ENCODE peak calls at places on chromosomes 1 and 21, in six cellular contexts. Q is brain microvascular endothelial cell; D is CD8-positive, alpha-beta T cell; J is A549; E is transverse colon; V is fibroblast of mammary gland. Y is an unnamed sample.

GRCh38 chr1:152869808-152870419 is 8.2 kb upstream of the SMCP start:
- DNase-seq in Q (peak), D (peak), J (peak), E (peak), V (peak), Y (peak)

GRCh38 chr1:41915786-41916571 is 2.7 kb downstream of the HIVEP3 start:
- DNase-seq in Q (no peak), D (peak), J (no peak), E (peak), V (no peak), Y (peak)

GRCh38 chr1:59750612-59751395 is 63.9 kb upstream of the HOOK1 start:
- DNase-seq in Q (peak), D (no peak), J (no peak), E (peak), V (peak), Y (peak)

GRCh38 chr1:162951553-162952315 is 90.8 kb upstream of the CCDC190 start:
- DNase-seq in Q (no peak), D (no peak), J (no peak), E (no peak), V (peak), Y (peak)

GRCh38 chr1:53377438-53377841 is 49.6 kb upstream of the LRP8 start:
- DNase-seq in Q (no peak), D (no peak), J (no peak), E (no peak), V (no peak), Y (no peak)

GRCh38 chr1:200075938-200076546 is 48.5 kb downstream of the NR5A2 start:
- DNase-seq in Q (peak), D (no peak), J (peak), E (no peak), V (peak), Y (peak)

GRCh38 chr1:225700164-225700740 is 47.3 kb upstream of the ENAH start:
- DNase-seq in Q (peak), D (no peak), J (peak), E (no peak), V (peak), Y (peak)

GRCh38 chr1:170063109-170063826 is 11.2 kb downstream of the KIFAP3 start:
- DNase-seq in Q (peak), D (no peak), J (no peak), E (no peak), V (peak), Y (peak)

GRCh38 chr1:6354659-6355317 is 38.8 kb downstream of the ACOT7 start:
- DNase-seq in Q (no peak), D (no peak), J (no peak), E (no peak), V (no peak), Y (no peak)

GRCh38 chr1:31814631-31815306 is 1.1 kb downstream of the SPOCD1 start:
- DNase-seq in Q (no peak), D (no peak), J (no peak), E (no peak), V (no peak), Y (no peak)

GRCh38 chr1:200038987-200039848 is 11.7 kb downstream of the NR5A2 start:
- DNase-seq in Q (no peak), D (no peak), J (peak), E (peak), V (peak), Y (no peak)

GRCh38 chr1:222904451-222904850 is 89.6 kb downstream of the DISP1 start:
- DNase-seq in Q (no peak), D (no peak), J (no peak), E (no peak), V (no peak), Y (no peak)

GRCh38 chr1:236800002-236800620 is 5.0 kb downstream of the MTR start:
- DNase-seq in Q (no peak), D (no peak), J (no peak), E (no peak), V (peak), Y (peak)

GRCh38 chr1:158087320-158087927 is 93.3 kb upstream of the CD1D start:
- DNase-seq in Q (peak), D (no peak), J (peak), E (peak), V (peak), Y (peak)

GRCh38 chr1:184912392-184912791 is 61.9 kb downstream of the NIBAN1 start:
- DNase-seq in Q (no peak), D (no peak), J (no peak), E (no peak), V (no peak), Y (no peak)

GRCh38 chr1:229440821-229441537 is 7.1 kb upstream of the ACTA1 start:
- DNase-seq in Q (peak), D (no peak), J (no peak), E (no peak), V (peak), Y (peak)

GRCh38 chr1:31862071-31862470 is 46.2 kb upstream of the SPOCD1 start:
- DNase-seq in Q (no peak), D (no peak), J (no peak), E (no peak), V (no peak), Y (no peak)

DNA sequence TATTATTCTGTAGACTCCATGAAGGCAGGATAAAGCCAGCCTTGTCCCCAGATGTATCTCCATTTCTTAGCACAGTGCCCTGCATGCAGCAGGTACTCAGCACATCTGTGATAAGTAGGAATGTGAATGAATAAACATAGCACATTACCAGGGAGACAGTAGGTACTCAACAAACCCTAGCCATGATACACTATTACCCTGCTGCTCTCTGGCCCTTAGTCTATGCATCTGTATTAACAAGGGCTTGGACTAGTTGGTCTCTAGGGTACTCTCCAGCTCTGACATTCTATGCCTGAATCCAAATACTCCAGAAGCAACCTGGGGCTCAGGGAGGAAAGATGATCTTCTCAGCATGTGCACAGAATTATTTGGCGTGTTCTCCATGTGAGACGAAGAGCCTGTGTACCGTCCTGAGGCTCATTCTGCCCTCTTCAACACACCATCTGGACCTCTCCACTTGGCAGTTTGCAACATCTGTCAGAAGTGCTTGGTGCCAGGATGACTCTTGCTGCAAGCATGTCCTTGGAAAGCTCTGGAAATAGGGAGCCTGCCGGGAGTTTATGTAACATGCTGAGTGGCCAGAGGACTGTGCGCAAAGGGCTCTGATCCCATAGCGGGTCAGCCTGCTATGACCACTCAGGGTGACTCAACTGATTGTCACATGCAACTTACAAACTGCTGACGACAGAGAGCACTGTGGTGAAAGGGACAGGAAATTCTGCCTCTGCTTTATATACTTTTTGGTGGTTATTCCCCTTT is 228.2 kb upstream of the USP24 start:
- DNase-seq in Q (peak), D (no peak), J (peak), E (peak), V (peak), Y (peak)
- TF ChIP-seq CTCF in Q (no peak), D (no peak), J (peak), E (no peak), V (no peak), Y (no peak)

DNA sequence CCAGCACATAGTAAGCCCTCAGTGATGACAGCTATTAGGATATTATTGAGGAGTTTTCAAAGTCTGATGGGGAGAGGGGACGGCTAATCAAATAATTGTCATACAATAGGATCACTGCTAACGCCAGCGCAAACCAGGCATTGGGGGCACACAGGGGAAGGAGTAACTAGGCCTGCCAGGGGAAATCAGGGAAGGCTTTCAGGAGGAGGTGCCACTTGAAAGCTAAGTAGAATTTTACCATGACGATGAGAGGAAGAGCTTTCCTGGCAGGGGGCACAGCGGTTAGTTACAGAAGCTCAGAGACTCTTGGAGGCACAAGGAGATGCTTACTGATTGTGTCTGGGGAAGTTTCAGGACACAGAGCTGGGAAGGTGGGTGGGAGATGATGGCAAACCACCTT is 47.2 kb upstream of the LAPTM5 start:
- DNase-seq in Q (no peak), D (no peak), J (no peak), E (no peak), V (no peak), Y (no peak)
- H3K4me3 ChIP-seq in Q (no peak), D (no peak), J (no peak), E (no peak), V (no peak), Y (no peak)

GRCh38 chr1:232648316-232648715 is 18.4 kb upstream of the SIPA1L2 start:
- DNase-seq in Q (peak), D (no peak), J (no peak), E (no peak), V (peak), Y (peak)

GRCh38 chr1:232644209-232644608 is 14.3 kb upstream of the SIPA1L2 start:
- DNase-seq in Q (no peak), D (no peak), J (no peak), E (no peak), V (no peak), Y (no peak)

GRCh38 chr1:232641507-232641906 is 11.6 kb upstream of the SIPA1L2 start:
- DNase-seq in Q (no peak), D (no peak), J (no peak), E (no peak), V (no peak), Y (no peak)

DNA sequence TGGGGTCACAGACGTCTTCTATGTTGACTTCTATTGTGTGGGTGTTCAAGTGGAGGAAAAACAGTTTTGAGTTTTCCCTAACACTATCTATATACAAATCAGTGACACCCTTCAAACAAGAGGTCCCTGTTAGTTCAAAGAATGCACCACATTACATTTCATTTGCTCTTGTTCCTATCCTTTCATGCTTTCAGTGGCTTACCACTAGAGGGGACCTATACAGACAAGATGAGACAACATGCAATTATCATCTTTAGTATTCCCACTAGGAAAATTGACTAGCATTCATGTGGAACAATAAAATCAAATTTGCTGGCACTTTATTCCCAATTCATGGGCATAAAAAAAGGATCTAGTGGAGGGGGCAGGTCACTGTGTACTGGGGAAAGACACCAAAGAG is 13.3 kb upstream of the SIPA1L2 start:
- DNase-seq in Q (no peak), D (no peak), J (no peak), E (no peak), V (no peak), Y (no peak)
- TF ChIP-seq CTCF in Q (no peak), D (no peak), J (no peak), E (no peak), V (peak), Y (no peak)

GRCh38 chr1:156431366-156432108 is 62.5 kb downstream of the RHBG start:
- DNase-seq in Q (no peak), D (no peak), J (no peak), E (no peak), V (no peak), Y (no peak)

GRCh38 chr1:156433032-156433431 is 64.0 kb downstream of the RHBG start:
- DNase-seq in Q (no peak), D (no peak), J (no peak), E (no peak), V (no peak), Y (no peak)

GRCh38 chr1:156433602-156434001 is 64.6 kb downstream of the RHBG start:
- DNase-seq in Q (no peak), D (no peak), J (no peak), E (no peak), V (no peak), Y (no peak)

GRCh38 chr1:156430809-156431208 is 61.8 kb downstream of the RHBG start:
- DNase-seq in Q (no peak), D (no peak), J (no peak), E (no peak), V (no peak), Y (no peak)

GRCh38 chr1:156432109-156433018 is 63.4 kb downstream of the RHBG start:
- DNase-seq in Q (no peak), D (no peak), J (no peak), E (no peak), V (no peak), Y (no peak)
- H3K4me3 ChIP-seq in Q (no peak), D (no peak), J (no peak), E (no peak), V (no peak), Y (no peak)

GRCh38 chr1:174401075-174401474 is 46.7 kb upstream of the GPR52 start:
- DNase-seq in Q (no peak), D (no peak), J (no peak), E (no peak), V (no peak), Y (no peak)

GRCh38 chr1:174407705-174408104 is 40.1 kb upstream of the GPR52 start:
- DNase-seq in Q (no peak), D (no peak), J (no peak), E (no peak), V (peak), Y (no peak)

GRCh38 chr1:174408142-174408541 is 39.6 kb upstream of the GPR52 start:
- DNase-seq in Q (no peak), D (no peak), J (no peak), E (no peak), V (peak), Y (no peak)

GRCh38 chr1:174406421-174406820 is 41.3 kb upstream of the GPR52 start:
- DNase-seq in Q (no peak), D (no peak), J (no peak), E (no peak), V (no peak), Y (no peak)

GRCh38 chr1:174405219-174405618 is 42.5 kb upstream of the GPR52 start:
- DNase-seq in Q (no peak), D (no peak), J (no peak), E (no peak), V (no peak), Y (no peak)
- TF ChIP-seq CTCF in Q (no peak), D (no peak), J (no peak), E (no peak), V (no peak), Y (no peak)

GRCh38 chr21:15001113-15001512 is 63.7 kb downstream of the NRIP1 start:
- DNase-seq in Q (no peak), D (no peak), J (no peak), E (no peak), V (no peak), Y (no peak)
- H3K4me3 ChIP-seq in Q (no peak), D (no peak), J (no peak), E (no peak), V (no peak), Y (no peak)